ENCODE peak calls at places on chromosome 11, in eight cellular contexts. V is IMR-90, W is K562, L is transverse colon, G is tibial nerve, E is prostate gland, I is sigmoid colon, Z is esophagus muscularis mucosa. D is an unnamed sample.

GRCh38 chr11:2698386-2699184 is 1.2 kb downstream of the KCNQ1OT1 start:
- DNase-seq in V (no peak), W (no peak), L (no peak), G (no peak), E (no peak), I (peak; percentile 69), Z (no peak), D (no peak)

GRCh38 chr11:30573951-30574350 is 12.2 kb downstream of the MPPED2 start:
- DNase-seq in V (peak; percentile 64), W (no peak), L (no peak), G (no peak), E (no peak), I (no peak), Z (no peak), D (no peak)

GRCh38 chr11:117510646-117511045 is 183.0 kb downstream of the CEP164 start:
- DNase-seq in V (no peak), W (no peak), L (no peak), G (no peak), E (no peak), I (no peak), Z (no peak), D (no peak)

GRCh38 chr11:96366024-96366423 is 23.0 kb upstream of the MAML2 start:
- DNase-seq in V (peak; percentile 35), W (no peak), L (no peak), G (no peak), E (no peak), I (no peak), Z (no peak), D (no peak)

GRCh38 chr11:107999759-108000455 is 8.8 kb upstream of the CUL5 start:
- DNase-seq in V (peak; percentile 28), W (peak; percentile 58), L (no peak), G (no peak), E (no peak), I (no peak), Z (no peak), D (peak; percentile 42)

GRCh38 chr11:19679952-19680823 is 32.4 kb upstream of the NAV2 start:
- DNase-seq in V (peak; percentile 99), W (no peak), L (peak; percentile 71), G (peak; percentile 83), E (peak; percentile 77), I (peak; percentile 96), Z (peak; percentile 97), D (no peak)

GRCh38 chr11:6402061-6402470 is 11.8 kb downstream of the SMPD1 start:
- DNase-seq in V (no peak), W (no peak), L (no peak), G (no peak), E (no peak), I (no peak), Z (no peak), D (no peak)

GRCh38 chr11:117872962-117873827 is 3.3 kb downstream of the FXYD6 start:
- DNase-seq in V (no peak), W (no peak), L (no peak), G (no peak), E (no peak), I (no peak), Z (peak; percentile 90), D (no peak)

GRCh38 chr11:64534391-64534801 is 56.6 kb upstream of the SLC22A12 start:
- DNase-seq in V (no peak), W (no peak), L (no peak), G (no peak), E (no peak), I (no peak), Z (no peak), D (no peak)

GRCh38 chr11:1842149-1843097 is 3.6 kb downstream of the TNNI2 start:
- DNase-seq in V (no peak), W (no peak), L (no peak), G (no peak), E (no peak), I (no peak), Z (no peak), D (no peak)

GRCh38 chr11:14644396-14645246 is 1.0 kb downstream of the PDE3B start:
- DNase-seq in V (no peak), W (no peak), L (peak; percentile 43), G (no peak), E (peak; percentile 25), I (peak; percentile 68), Z (no peak), D (no peak)

GRCh38 chr11:73225001-73225686 is 7.1 kb downstream of the P2RY2 start:
- DNase-seq in V (no peak), W (no peak), L (no peak), G (no peak), E (no peak), I (peak; percentile 39), Z (no peak), D (no peak)

GRCh38 chr11:35963911-35964310 is 20.0 kb downstream of the LDLRAD3 start:
- DNase-seq in V (no peak), W (no peak), L (no peak), G (no peak), E (no peak), I (no peak), Z (no peak), D (no peak)

DNA sequence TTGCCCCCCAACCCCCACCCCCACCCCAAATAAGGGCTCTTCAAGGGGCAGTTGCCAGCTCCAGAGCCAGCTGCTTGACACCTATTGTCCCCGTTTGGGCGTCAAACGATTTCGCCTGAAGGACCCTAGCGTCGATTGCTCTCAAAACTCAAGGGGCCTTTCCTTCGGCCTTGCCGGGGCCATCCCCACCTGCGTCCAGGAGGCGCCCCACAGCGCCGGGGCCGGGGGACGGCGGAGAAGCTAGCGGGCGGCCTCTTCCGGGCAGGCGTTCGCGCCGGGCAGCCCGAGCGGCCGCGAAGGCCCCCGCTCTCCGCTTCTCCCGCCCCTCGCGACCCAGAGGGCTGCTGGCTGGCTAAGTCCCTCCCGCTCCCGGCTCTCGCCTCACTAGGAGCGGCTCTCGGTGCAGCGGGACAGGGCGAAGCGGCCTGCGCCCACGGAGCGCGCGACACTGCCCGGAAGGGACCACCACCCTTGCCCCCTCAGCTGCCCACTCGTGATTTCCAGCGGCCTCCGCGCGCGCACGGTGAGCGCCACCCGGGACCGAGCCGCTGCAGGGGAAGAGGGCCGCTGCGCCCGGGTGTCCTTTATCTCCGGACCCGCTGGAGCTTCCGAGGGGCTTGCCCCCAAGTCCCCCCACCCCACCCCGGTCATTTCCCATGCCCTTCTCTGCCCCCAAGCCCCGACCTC is at the start of gene CAPRIN1:
- DNase-seq in V (peak; percentile 83), W (peak; percentile 87), L (peak; percentile 89), G (peak; percentile 68), E (peak; percentile 80), I (peak; percentile 92), Z (peak; percentile 93), D (peak; percentile 81)
- TF ChIP-seq POLR2A in V (peak; percentile 70), W (peak; percentile 93), L (peak; percentile 91), G (peak; percentile 58), E (peak; percentile 57), I (peak; percentile 72), Z (peak; percentile 62), D (peak; percentile 82)

GRCh38 chr11:68892576-68892975 is 11.1 kb downstream of the MRPL21 start:
- DNase-seq in V (no peak), W (no peak), L (no peak), G (no peak), E (no peak), I (no peak), Z (no peak), D (no peak)

GRCh38 chr11:68890490-68891231 is 13.0 kb downstream of the MRPL21 start:
- DNase-seq in V (peak; percentile 64), W (no peak), L (peak; percentile 28), G (peak; percentile 89), E (peak; percentile 94), I (peak; percentile 92), Z (peak; percentile 93), D (no peak)

GRCh38 chr11:68891356-68891948 is 12.2 kb downstream of the MRPL21 start:
- DNase-seq in V (no peak), W (no peak), L (no peak), G (no peak), E (peak; percentile 24), I (no peak), Z (no peak), D (no peak)

GRCh38 chr11:68893282-68893681 is 10.3 kb downstream of the MRPL21 start:
- DNase-seq in V (no peak), W (no peak), L (no peak), G (no peak), E (no peak), I (no peak), Z (no peak), D (no peak)

DNA sequence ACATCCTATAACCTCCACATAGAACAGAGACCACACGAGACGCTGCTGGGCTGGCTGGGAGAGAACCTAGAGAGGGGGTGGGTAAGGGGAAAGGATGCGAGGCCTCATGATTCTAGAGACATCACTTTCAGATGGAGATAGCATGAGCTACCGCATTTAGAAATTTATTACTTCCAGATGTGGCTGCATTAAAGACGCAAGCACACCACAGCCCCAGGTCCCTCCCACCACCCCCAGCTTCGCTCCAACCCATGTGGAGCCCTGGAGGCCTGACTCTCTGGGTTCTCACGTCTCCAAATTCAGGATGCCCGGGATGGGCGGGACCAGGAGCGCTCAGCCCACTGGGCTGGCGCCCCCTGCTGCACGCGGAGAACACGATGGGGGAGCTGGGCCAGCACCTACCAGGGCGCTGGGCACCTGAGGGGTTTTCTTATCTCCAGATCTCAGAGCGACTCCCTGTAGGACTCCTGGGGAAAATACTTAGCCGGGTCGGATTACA is 13.6 kb downstream of the MRPL21 start:
- DNase-seq in V (peak; percentile 70), W (peak; percentile 57), L (peak; percentile 30), G (peak; percentile 62), E (no peak), I (peak; percentile 78), Z (no peak), D (no peak)
- TF ChIP-seq POLR2A in V (no peak), W (no peak), L (no peak), G (no peak), E (no peak), I (no peak), Z (no peak), D (no peak)

GRCh38 chr11:133907841-133908241 is 48.9 kb downstream of the IGSF9B start:
- DNase-seq in V (no peak), W (no peak), L (no peak), G (no peak), E (no peak), I (no peak), Z (no peak), D (no peak)

GRCh38 chr11:133905677-133906156 is 51.1 kb downstream of the IGSF9B start:
- DNase-seq in V (no peak), W (no peak), L (no peak), G (no peak), E (no peak), I (peak; percentile 57), Z (no peak), D (no peak)

GRCh38 chr11:133906241-133906640 is 50.5 kb downstream of the IGSF9B start:
- DNase-seq in V (no peak), W (no peak), L (no peak), G (no peak), E (no peak), I (peak; percentile 52), Z (no peak), D (no peak)

GRCh38 chr11:133907216-133907615 is 49.6 kb downstream of the IGSF9B start:
- DNase-seq in V (no peak), W (no peak), L (no peak), G (no peak), E (no peak), I (no peak), Z (no peak), D (no peak)

GRCh38 chr11:133906746-133907145 is 50.0 kb downstream of the IGSF9B start:
- DNase-seq in V (no peak), W (no peak), L (no peak), G (no peak), E (no peak), I (peak; percentile 41), Z (no peak), D (no peak)
- TF ChIP-seq POLR2A in V (no peak), W (no peak), L (no peak), G (no peak), E (no peak), I (no peak), Z (no peak), D (no peak)

GRCh38 chr11:75198278-75198948 is 42.2 kb upstream of the TPBGL start:
- DNase-seq in V (no peak), W (no peak), L (no peak), G (no peak), E (peak; percentile 30), I (peak; percentile 57), Z (no peak), D (no peak)
- TF ChIP-seq POLR2A in V (no peak), W (no peak), L (no peak), G (no peak), E (no peak), I (no peak), Z (no peak), D (no peak)

D was measured in GM12892.